ENCODE peak calls at places on chromosomes 5 and 9, in four cellular contexts. One of them, this sample, is unnamed.

GRCh38 chr5:145946112-145946861 is 9.9 kb downstream of the SH3RF2 start:
- DNase-seq in IMR-90: peak; percentile 84
- DNase-seq in mesendoderm: peak; percentile 69
- DNase-seq in H9: no peak
- DNase-seq in this sample: no peak

GRCh38 chr5:29654990-29655389 is 1538.5 kb upstream of the CDH6 start:
- DNase-seq in H9: no peak
- DNase-seq in mesendoderm: no peak
- DNase-seq in IMR-90: no peak
- DNase-seq in this sample: no peak

GRCh38 chr9:113653746-113654604 is 190.4 kb downstream of the RGS3 start:
- DNase-seq in mesendoderm: no peak
- DNase-seq in H9: no peak
- DNase-seq in IMR-90: no peak
- DNase-seq in this sample: no peak

GRCh38 chr5:79590395-79590999 is 21.7 kb upstream of the TENT2 start:
- DNase-seq in IMR-90: no peak
- DNase-seq in mesendoderm: no peak
- DNase-seq in H9: no peak
- DNase-seq in this sample: no peak

GRCh38 chr5:80957031-80957761 is 3.0 kb upstream of the RASGRF2 start:
- DNase-seq in IMR-90: no peak
- DNase-seq in mesendoderm: peak; percentile 70
- DNase-seq in H9: peak; percentile 66
- DNase-seq in this sample: no peak

GRCh38 chr9:88387035-88387732 is 1.1 kb upstream of the SPIN1 start:
- DNase-seq in H9: no peak
- DNase-seq in IMR-90: peak; percentile 55
- DNase-seq in mesendoderm: peak; percentile 70
- DNase-seq in this sample: no peak

GRCh38 chr5:113526421-113526820 is 12.9 kb downstream of the YTHDC2 start:
- DNase-seq in mesendoderm: peak; percentile 28
- DNase-seq in IMR-90: no peak
- DNase-seq in H9: no peak
- DNase-seq in this sample: no peak

GRCh38 chr5:39231705-39232525 is 12.6 kb upstream of the FYB1 start:
- DNase-seq in H9: no peak
- DNase-seq in mesendoderm: no peak
- DNase-seq in IMR-90: no peak
- DNase-seq in this sample: no peak

GRCh38 chr5:135843571-135844337 is 9.3 kb downstream of the SLC25A48 start:
- DNase-seq in mesendoderm: no peak
- DNase-seq in H9: no peak
- DNase-seq in IMR-90: no peak
- DNase-seq in this sample: no peak

GRCh38 chr9:106619211-106619610 is 243.8 kb upstream of the ZNF462 start:
- DNase-seq in mesendoderm: no peak
- DNase-seq in H9: no peak
- DNase-seq in IMR-90: peak; percentile 8
- DNase-seq in this sample: no peak

GRCh38 chr5:66285343-66285942 is 141.3 kb downstream of the SREK1 start:
- DNase-seq in IMR-90: no peak
- DNase-seq in H9: no peak
- DNase-seq in mesendoderm: no peak
- DNase-seq in this sample: no peak

GRCh38 chr9:84669293-84670105 is at the start of gene NTRK2:
- DNase-seq in H9: peak; percentile 58
- DNase-seq in mesendoderm: peak; percentile 60
- DNase-seq in IMR-90: peak; percentile 2
- DNase-seq in this sample: no peak

GRCh38 chr9:12973702-12974101 is 198.9 kb downstream of the LURAP1L start:
- DNase-seq in IMR-90: no peak
- DNase-seq in H9: no peak
- DNase-seq in mesendoderm: no peak
- DNase-seq in this sample: no peak

GRCh38 chr5:120358949-120359348 is 105.2 kb upstream of the PRR16 start:
- DNase-seq in H9: no peak
- DNase-seq in IMR-90: peak; percentile 15
- DNase-seq in mesendoderm: no peak
- DNase-seq in this sample: no peak

GRCh38 chr9:115328228-115328627 is 210.3 kb upstream of the TNC start:
- DNase-seq in H9: no peak
- DNase-seq in IMR-90: peak; percentile 76
- DNase-seq in mesendoderm: peak; percentile 42
- DNase-seq in this sample: no peak

GRCh38 chr5:11890777-11891176 is 13.5 kb downstream of the CTNND2 start:
- DNase-seq in H9: no peak
- DNase-seq in IMR-90: no peak
- DNase-seq in mesendoderm: peak; percentile 67
- DNase-seq in this sample: no peak

GRCh38 chr9:74974558-74974957 is 21.8 kb upstream of the C9orf40 start:
- DNase-seq in H9: no peak
- DNase-seq in IMR-90: no peak
- DNase-seq in mesendoderm: no peak
- DNase-seq in this sample: no peak

GRCh38 chr9:88818495-88819201 is 172.6 kb upstream of the S1PR3 start:
- DNase-seq in mesendoderm: peak; percentile 88
- DNase-seq in H9: peak; percentile 46
- DNase-seq in IMR-90: peak; percentile 62
- DNase-seq in this sample: peak; percentile 50

GRCh38 chr5:137629646-137630045 is 106.2 kb downstream of the KLHL3 start:
- DNase-seq in mesendoderm: peak; percentile 75
- DNase-seq in IMR-90: peak; percentile 63
- DNase-seq in H9: peak; percentile 53
- DNase-seq in this sample: no peak

GRCh38 chr9:34437006-34437925 is 21.1 kb downstream of the FAM219A start:
- DNase-seq in H9: peak; percentile 67
- DNase-seq in mesendoderm: peak; percentile 92
- DNase-seq in IMR-90: peak; percentile 79
- DNase-seq in this sample: peak; percentile 73

GRCh38 chr5:127876384-127876783 is 173.2 kb downstream of the CCDC192 start:
- DNase-seq in IMR-90: no peak
- DNase-seq in H9: no peak
- DNase-seq in mesendoderm: no peak
- DNase-seq in this sample: no peak

GRCh38 chr9:89878687-89879086 is 273.9 kb downstream of the GADD45G start:
- DNase-seq in mesendoderm: no peak
- DNase-seq in H9: no peak
- DNase-seq in IMR-90: no peak
- DNase-seq in this sample: peak; percentile 35

GRCh38 chr5:17379188-17379951 is 118.7 kb upstream of the TAF11L2 start:
- DNase-seq in IMR-90: peak; percentile 21
- DNase-seq in H9: no peak
- DNase-seq in mesendoderm: no peak
- DNase-seq in this sample: no peak

GRCh38 chr5:175735701-175736100 is 77.8 kb downstream of the HRH2 start:
- DNase-seq in mesendoderm: no peak
- DNase-seq in H9: no peak
- DNase-seq in IMR-90: no peak
- DNase-seq in this sample: no peak

GRCh38 chr9:3992924-3993323 is 306.9 kb downstream of the GLIS3 start:
- DNase-seq in H9: no peak
- DNase-seq in IMR-90: peak; percentile 68
- DNase-seq in mesendoderm: peak; percentile 16
- DNase-seq in this sample: no peak

GRCh38 chr5:9512452-9512851 is 33.4 kb downstream of the SEMA5A start:
- DNase-seq in mesendoderm: no peak
- DNase-seq in IMR-90: peak; percentile 18
- DNase-seq in H9: no peak
- DNase-seq in this sample: no peak

GRCh38 chr9:132182609-132183073 is 20.8 kb downstream of the NTNG2 start:
- DNase-seq in mesendoderm: peak; percentile 64
- DNase-seq in H9: no peak
- DNase-seq in IMR-90: no peak
- DNase-seq in this sample: no peak

GRCh38 chr5:36373527-36374086 is 71.9 kb upstream of the RANBP3L start:
- DNase-seq in mesendoderm: no peak
- DNase-seq in H9: no peak
- DNase-seq in IMR-90: peak; percentile 38
- DNase-seq in this sample: no peak

GRCh38 chr9:114159562-114160145 is 4.3 kb downstream of the COL27A1 start:
- DNase-seq in H9: no peak
- DNase-seq in IMR-90: no peak
- DNase-seq in mesendoderm: no peak
- DNase-seq in this sample: no peak

GRCh38 chr5:36398137-36398536 is 96.4 kb upstream of the RANBP3L start:
- DNase-seq in IMR-90: peak; percentile 17
- DNase-seq in H9: no peak
- DNase-seq in mesendoderm: peak; percentile 72
- DNase-seq in this sample: no peak

GRCh38 chr5:15522141-15522540 is 22.2 kb downstream of the FBXL7 start:
- DNase-seq in IMR-90: no peak
- DNase-seq in mesendoderm: no peak
- DNase-seq in H9: no peak
- DNase-seq in this sample: no peak

GRCh38 chr5:169280286-169280685 is 20.7 kb downstream of the SLIT3 start:
- DNase-seq in IMR-90: no peak
- DNase-seq in H9: no peak
- DNase-seq in mesendoderm: no peak
- DNase-seq in this sample: no peak

GRCh38 chr5:115551415-115551814 is 6.8 kb upstream of the FEM1C start:
- DNase-seq in mesendoderm: no peak
- DNase-seq in H9: no peak
- DNase-seq in IMR-90: no peak
- DNase-seq in this sample: no peak

GRCh38 chr9:133731876-133732321 is 6.3 kb downstream of the SARDH start:
- DNase-seq in IMR-90: peak; percentile 47
- DNase-seq in mesendoderm: peak; percentile 84
- DNase-seq in H9: peak; percentile 75
- DNase-seq in this sample: no peak

GRCh38 chr5:69467442-69468225 is 25.0 kb upstream of the OCLN start:
- DNase-seq in H9: no peak
- DNase-seq in IMR-90: peak; percentile 10
- DNase-seq in mesendoderm: no peak
- DNase-seq in this sample: no peak

GRCh38 chr5:119452373-119453044 is at the start of gene HSD17B4:
- DNase-seq in H9: peak; percentile 97
- DNase-seq in IMR-90: peak; percentile 86
- DNase-seq in mesendoderm: peak; percentile 97
- DNase-seq in this sample: peak; percentile 90

GRCh38 chr9:133715295-133715865 is 22.8 kb downstream of the SARDH start:
- DNase-seq in H9: peak; percentile 21
- DNase-seq in IMR-90: peak; percentile 58
- DNase-seq in mesendoderm: no peak
- DNase-seq in this sample: no peak

GRCh38 chr5:60507687-60508086 is 192.3 kb downstream of the DEPDC1B start:
- DNase-seq in IMR-90: peak; percentile 80
- DNase-seq in mesendoderm: no peak
- DNase-seq in H9: no peak
- DNase-seq in this sample: no peak

GRCh38 chr5:32419791-32420190 is 24.7 kb downstream of the ZFR start:
- DNase-seq in mesendoderm: no peak
- DNase-seq in H9: no peak
- DNase-seq in IMR-90: no peak
- DNase-seq in this sample: no peak

GRCh38 chr5:177133119-177133844 is at the start of gene NSD1:
- DNase-seq in mesendoderm: peak; percentile 97
- DNase-seq in H9: peak; percentile 95
- DNase-seq in IMR-90: peak; percentile 66
- DNase-seq in this sample: peak; percentile 94
- H3K23ac ChIP-seq in mesendoderm: peak within 1 kb of the TSS; percentile 100
- H3K23ac ChIP-seq in H9: no peak within 1 kb of the TSS
- H3K23ac ChIP-seq in IMR-90: peak within 1 kb of the TSS; percentile 91
- H3K23ac ChIP-seq in this sample: no peak within 1 kb of the TSS

GRCh38 chr5:123000731-123001130 is 35.8 kb downstream of the PPIC start:
- DNase-seq in mesendoderm: no peak
- DNase-seq in H9: no peak
- DNase-seq in IMR-90: no peak
- DNase-seq in this sample: no peak

GRCh38 chr5:123007292-123007691 is 29.2 kb downstream of the PPIC start:
- DNase-seq in IMR-90: no peak
- DNase-seq in mesendoderm: peak; percentile 2
- DNase-seq in H9: no peak
- DNase-seq in this sample: no peak

GRCh38 chr5:122997294-122997693 is 39.2 kb downstream of the PPIC start:
- DNase-seq in IMR-90: no peak
- DNase-seq in mesendoderm: no peak
- DNase-seq in H9: no peak
- DNase-seq in this sample: no peak

GRCh38 chr5:122999947-123000563 is 36.5 kb downstream of the PPIC start:
- DNase-seq in H9: peak; percentile 80
- DNase-seq in IMR-90: no peak
- DNase-seq in mesendoderm: peak; percentile 77
- DNase-seq in this sample: peak; percentile 81

GRCh38 chr5:123001801-123002200 is 34.7 kb downstream of the PPIC start:
- DNase-seq in mesendoderm: no peak
- DNase-seq in IMR-90: no peak
- DNase-seq in H9: no peak
- DNase-seq in this sample: no peak
- H4K5ac ChIP-seq in mesendoderm: no peak overlapping the region
- H4K5ac ChIP-seq in IMR-90: no peak overlapping the region
- H4K5ac ChIP-seq in H9: no peak overlapping the region
- H4K5ac ChIP-seq in this sample: no peak overlapping the region

GRCh38 chr5:53645078-53645477 is 84.6 kb downstream of the NDUFS4 start:
- DNase-seq in IMR-90: no peak
- DNase-seq in mesendoderm: no peak
- DNase-seq in H9: no peak
- DNase-seq in this sample: no peak

GRCh38 chr5:53642006-53642405 is 81.6 kb downstream of the NDUFS4 start:
- DNase-seq in IMR-90: peak; percentile 17
- DNase-seq in H9: no peak
- DNase-seq in mesendoderm: peak; percentile 7
- DNase-seq in this sample: no peak

GRCh38 chr5:53649352-53649751 is 88.9 kb downstream of the NDUFS4 start:
- DNase-seq in mesendoderm: no peak
- DNase-seq in H9: no peak
- DNase-seq in IMR-90: no peak
- DNase-seq in this sample: no peak

GRCh38 chr5:53645581-53645980 is 85.1 kb downstream of the NDUFS4 start:
- DNase-seq in mesendoderm: no peak
- DNase-seq in IMR-90: no peak
- DNase-seq in H9: no peak
- DNase-seq in this sample: no peak

DNA sequence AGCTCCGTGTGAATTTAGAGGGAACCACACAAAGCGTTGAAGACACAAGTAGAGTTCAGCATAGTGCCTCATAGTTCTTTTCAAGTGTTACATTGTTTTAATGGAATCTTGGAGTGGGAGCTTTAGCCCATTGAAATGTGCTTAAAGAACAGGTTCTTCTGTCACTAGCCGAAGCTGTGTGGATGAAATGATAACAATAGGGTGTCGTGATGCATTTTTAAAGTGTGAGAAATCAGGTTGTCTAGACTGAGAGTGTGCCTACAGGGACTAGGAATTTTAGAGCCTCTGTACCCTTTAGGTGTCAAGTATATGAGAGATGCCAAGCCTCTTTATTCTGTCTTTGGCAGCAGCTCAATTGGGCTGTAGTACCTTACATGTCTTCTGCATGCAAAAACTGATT is 83.0 kb downstream of the NDUFS4 start:
- DNase-seq in H9: no peak
- DNase-seq in IMR-90: no peak
- DNase-seq in mesendoderm: peak; percentile 63
- DNase-seq in this sample: no peak
- H3K23ac ChIP-seq in H9: no peak overlapping the region
- H3K23ac ChIP-seq in IMR-90: no peak overlapping the region
- H3K23ac ChIP-seq in mesendoderm: no peak overlapping the region
- H3K23ac ChIP-seq in this sample: no peak overlapping the region

GRCh38 chr5:52893863-52894262 is 95.3 kb upstream of the ITGA2 start:
- DNase-seq in H9: no peak
- DNase-seq in mesendoderm: no peak
- DNase-seq in IMR-90: no peak
- DNase-seq in this sample: no peak
- H4K5ac ChIP-seq in H9: no peak overlapping the region
- H4K5ac ChIP-seq in mesendoderm: no peak overlapping the region
- H4K5ac ChIP-seq in IMR-90: no peak overlapping the region
- H4K5ac ChIP-seq in this sample: no peak overlapping the region